ENCODE peak calls at places on chromosome 14, in five cellular contexts. One of them, this sample, is unnamed.
A peak's percentile ranks its signal among the peaks of the same experiment; 100 is the strongest.

GRCh38 chr14:24079521-24080141 is 8.3 kb downstream of the CPNE6 start:
- DNase-seq in lung: no peak
- DNase-seq in heart right ventricle: no peak
- DNase-seq in body of pancreas: no peak
- DNase-seq in OCI-LY7: no peak
- DNase-seq in this sample: no peak

GRCh38 chr14:29529418-29529817 is 398.2 kb downstream of the PRKD1 start:
- DNase-seq in lung: no peak
- DNase-seq in heart right ventricle: no peak
- DNase-seq in body of pancreas: no peak
- DNase-seq in OCI-LY7: no peak
- DNase-seq in this sample: peak; percentile 28

GRCh38 chr14:47763188-47763854 is 87.9 kb upstream of the MDGA2 start:
- DNase-seq in lung: no peak
- DNase-seq in heart right ventricle: no peak
- DNase-seq in body of pancreas: no peak
- DNase-seq in OCI-LY7: no peak
- DNase-seq in this sample: no peak

GRCh38 chr14:101599234-101599885 is 38.1 kb downstream of the DIO3 start:
- DNase-seq in lung: no peak
- DNase-seq in heart right ventricle: no peak
- DNase-seq in body of pancreas: no peak
- DNase-seq in OCI-LY7: no peak
- DNase-seq in this sample: no peak

GRCh38 chr14:99145307-99145706 is 126.7 kb downstream of the BCL11B start:
- DNase-seq in lung: no peak
- DNase-seq in heart right ventricle: no peak
- DNase-seq in body of pancreas: no peak
- DNase-seq in OCI-LY7: no peak
- DNase-seq in this sample: no peak

GRCh38 chr14:93906341-93907329 is 20.5 kb upstream of the FAM181A start:
- DNase-seq in lung: peak; percentile 68
- DNase-seq in heart right ventricle: no peak
- DNase-seq in body of pancreas: peak; percentile 60
- DNase-seq in OCI-LY7: peak; percentile 72
- DNase-seq in this sample: peak; percentile 37

GRCh38 chr14:64997108-64997794 is 10.6 kb downstream of the FNTB start:
- DNase-seq in lung: no peak
- DNase-seq in heart right ventricle: no peak
- DNase-seq in body of pancreas: no peak
- DNase-seq in OCI-LY7: no peak
- DNase-seq in this sample: peak; percentile 29

GRCh38 chr14:61222388-61222787 is 58.8 kb downstream of the TMEM30B start:
- DNase-seq in lung: no peak
- DNase-seq in heart right ventricle: no peak
- DNase-seq in body of pancreas: no peak
- DNase-seq in OCI-LY7: no peak
- DNase-seq in this sample: peak; percentile 64

GRCh38 chr14:58068306-58068705 is 83.7 kb downstream of the ARMH4 start:
- DNase-seq in lung: no peak
- DNase-seq in heart right ventricle: no peak
- DNase-seq in body of pancreas: no peak
- DNase-seq in OCI-LY7: no peak
- DNase-seq in this sample: no peak

GRCh38 chr14:91149462-91149861 is 35.6 kb downstream of the DGLUCY start:
- DNase-seq in lung: peak; percentile 69
- DNase-seq in heart right ventricle: peak; percentile 63
- DNase-seq in body of pancreas: peak; percentile 80
- DNase-seq in OCI-LY7: no peak
- DNase-seq in this sample: peak; percentile 100

GRCh38 chr14:101029668-101030290 is 126.3 kb upstream of the RTL1 start:
- DNase-seq in lung: no peak
- DNase-seq in heart right ventricle: no peak
- DNase-seq in body of pancreas: peak; percentile 11
- DNase-seq in OCI-LY7: no peak
- DNase-seq in this sample: no peak

GRCh38 chr14:38405851-38406630 is 150.1 kb upstream of the CLEC14A start:
- DNase-seq in lung: no peak
- DNase-seq in heart right ventricle: no peak
- DNase-seq in body of pancreas: no peak
- DNase-seq in OCI-LY7: no peak
- DNase-seq in this sample: peak; percentile 49

DNA sequence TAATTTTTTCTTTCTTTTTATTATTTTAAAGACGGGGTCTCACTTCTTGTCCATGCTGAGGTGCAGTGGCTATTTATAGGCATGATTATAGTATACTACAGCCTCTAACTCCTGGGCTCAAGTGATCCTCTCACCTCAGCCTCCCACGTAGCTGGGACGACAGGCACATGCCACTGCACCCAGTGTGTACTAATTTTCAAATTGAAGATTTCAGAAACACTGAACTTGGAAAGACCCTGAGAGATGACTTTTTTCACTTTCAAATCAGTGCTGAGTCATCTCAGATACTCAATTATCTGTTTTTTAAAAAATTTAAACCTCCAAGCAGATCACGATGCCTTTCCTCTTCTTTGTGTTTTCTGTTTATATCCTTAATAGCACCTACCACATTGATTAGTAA is 53.7 kb upstream of the COCH start:
- DNase-seq in lung: no peak
- DNase-seq in heart right ventricle: no peak
- DNase-seq in body of pancreas: no peak
- DNase-seq in OCI-LY7: no peak
- DNase-seq in this sample: no peak
- H3K4me3 ChIP-seq in lung: no peak overlapping the region
- H3K4me3 ChIP-seq in heart right ventricle: no peak overlapping the region
- H3K4me3 ChIP-seq in body of pancreas: no peak overlapping the region
- H3K4me3 ChIP-seq in OCI-LY7: no peak overlapping the region
- H3K4me3 ChIP-seq in this sample: no peak overlapping the region

DNA sequence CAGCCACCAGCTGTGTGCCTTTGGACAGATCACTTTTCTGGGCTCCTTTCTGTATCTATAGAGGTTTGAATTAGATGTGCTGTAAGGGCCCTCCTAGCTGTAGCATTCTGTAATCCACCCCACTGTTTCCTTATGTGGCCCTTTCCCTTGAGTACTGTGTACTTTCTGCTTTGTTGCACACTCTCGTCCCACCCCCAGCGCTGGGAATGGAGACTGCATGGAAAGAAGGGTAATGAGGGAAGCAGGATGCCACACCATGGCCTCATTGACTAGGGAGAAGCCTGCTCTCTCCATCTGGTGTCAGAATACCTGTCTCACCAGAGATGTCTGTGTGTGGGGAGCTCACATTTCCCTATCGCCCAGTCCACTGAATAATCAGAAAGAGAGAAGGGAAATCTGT is 13.6 kb upstream of the GALNT16 start:
- DNase-seq in lung: no peak
- DNase-seq in heart right ventricle: no peak
- DNase-seq in body of pancreas: no peak
- DNase-seq in OCI-LY7: no peak
- DNase-seq in this sample: no peak
- TF ChIP-seq CTCF in lung: no peak
- TF ChIP-seq CTCF in heart right ventricle: no peak
- TF ChIP-seq CTCF in body of pancreas: no peak
- TF ChIP-seq CTCF in OCI-LY7: no peak
- TF ChIP-seq CTCF in this sample: no peak

GRCh38 chr14:88792572-88793258 is at the start of gene EML5:
- DNase-seq in lung: peak; percentile 88
- DNase-seq in heart right ventricle: peak; percentile 68
- DNase-seq in body of pancreas: peak; percentile 90
- DNase-seq in OCI-LY7: peak; percentile 87
- DNase-seq in this sample: peak; percentile 36

GRCh38 chr14:88791629-88792571 is 853 bp downstream of the EML5 start:
- DNase-seq in lung: peak; percentile 29
- DNase-seq in heart right ventricle: no peak
- DNase-seq in body of pancreas: peak; percentile 21
- DNase-seq in OCI-LY7: peak; percentile 9
- DNase-seq in this sample: no peak

GRCh38 chr14:88793259-88793625 is 489 bp upstream of the EML5 start:
- DNase-seq in lung: no peak
- DNase-seq in heart right ventricle: no peak
- DNase-seq in body of pancreas: no peak
- DNase-seq in OCI-LY7: no peak
- DNase-seq in this sample: no peak

GRCh38 chr14:88790501-88791251 is 2.1 kb downstream of the EML5 start:
- DNase-seq in lung: no peak
- DNase-seq in heart right ventricle: no peak
- DNase-seq in body of pancreas: no peak
- DNase-seq in OCI-LY7: no peak
- DNase-seq in this sample: no peak

GRCh38 chr14:88791252-88791621 is 1.5 kb downstream of the EML5 start:
- DNase-seq in lung: no peak
- DNase-seq in heart right ventricle: no peak
- DNase-seq in body of pancreas: no peak
- DNase-seq in OCI-LY7: no peak
- DNase-seq in this sample: no peak
- H3K4me3 ChIP-seq in lung: no peak overlapping the region
- H3K4me3 ChIP-seq in heart right ventricle: no peak overlapping the region
- H3K4me3 ChIP-seq in body of pancreas: no peak overlapping the region
- H3K4me3 ChIP-seq in OCI-LY7: peak overlapping the region; percentile 74
- H3K4me3 ChIP-seq in this sample: no peak overlapping the region

GRCh38 chr14:48914382-48914781 is 671.8 kb downstream of the RPS29 start:
- DNase-seq in lung: no peak
- DNase-seq in heart right ventricle: no peak
- DNase-seq in body of pancreas: no peak
- DNase-seq in OCI-LY7: no peak
- DNase-seq in this sample: no peak

GRCh38 chr14:48914921-48915320 is 671.3 kb downstream of the RPS29 start:
- DNase-seq in lung: no peak
- DNase-seq in heart right ventricle: no peak
- DNase-seq in body of pancreas: no peak
- DNase-seq in OCI-LY7: no peak
- DNase-seq in this sample: no peak
- TF ChIP-seq CTCF in lung: no peak
- TF ChIP-seq CTCF in heart right ventricle: no peak
- TF ChIP-seq CTCF in body of pancreas: no peak
- TF ChIP-seq CTCF in OCI-LY7: no peak
- TF ChIP-seq CTCF in this sample: no peak

DNA sequence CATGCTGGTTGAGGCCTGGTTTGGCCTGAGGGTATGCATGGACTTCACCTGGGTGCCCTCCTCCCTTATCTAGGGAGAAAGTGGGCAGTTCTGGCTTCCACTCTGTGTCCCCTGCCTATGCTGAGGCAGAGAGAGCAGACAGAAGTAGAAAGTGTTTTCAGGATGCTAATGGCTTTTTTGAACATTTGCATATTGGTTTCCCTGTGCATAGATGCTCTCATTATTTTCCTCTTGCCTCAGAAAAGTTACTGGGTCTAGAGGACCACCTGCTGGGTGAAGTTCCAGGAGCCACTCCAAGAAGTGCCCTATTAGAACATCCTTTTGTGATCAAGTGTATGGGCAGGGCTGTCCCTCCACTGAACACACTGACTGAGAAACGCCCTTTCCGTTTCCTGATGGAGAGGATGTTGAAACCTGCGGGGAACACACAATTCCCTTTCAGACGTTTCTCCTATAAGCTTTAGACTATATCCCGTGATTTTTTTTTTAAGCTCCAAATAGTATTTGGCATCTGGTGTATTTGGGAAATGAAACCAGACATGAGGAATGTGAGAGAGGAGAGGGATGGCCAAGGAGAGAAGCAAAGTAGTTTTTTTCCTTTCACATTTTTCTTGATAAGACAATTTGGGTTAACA is 66.6 kb downstream of the DAAM1 start:
- DNase-seq in lung: no peak
- DNase-seq in heart right ventricle: peak; percentile 58
- DNase-seq in body of pancreas: no peak
- DNase-seq in OCI-LY7: no peak
- DNase-seq in this sample: peak; percentile 50
- H3K4me3 ChIP-seq in lung: no peak overlapping the region
- H3K4me3 ChIP-seq in heart right ventricle: no peak overlapping the region
- H3K4me3 ChIP-seq in body of pancreas: no peak overlapping the region
- H3K4me3 ChIP-seq in OCI-LY7: no peak overlapping the region
- H3K4me3 ChIP-seq in this sample: no peak overlapping the region

DNA sequence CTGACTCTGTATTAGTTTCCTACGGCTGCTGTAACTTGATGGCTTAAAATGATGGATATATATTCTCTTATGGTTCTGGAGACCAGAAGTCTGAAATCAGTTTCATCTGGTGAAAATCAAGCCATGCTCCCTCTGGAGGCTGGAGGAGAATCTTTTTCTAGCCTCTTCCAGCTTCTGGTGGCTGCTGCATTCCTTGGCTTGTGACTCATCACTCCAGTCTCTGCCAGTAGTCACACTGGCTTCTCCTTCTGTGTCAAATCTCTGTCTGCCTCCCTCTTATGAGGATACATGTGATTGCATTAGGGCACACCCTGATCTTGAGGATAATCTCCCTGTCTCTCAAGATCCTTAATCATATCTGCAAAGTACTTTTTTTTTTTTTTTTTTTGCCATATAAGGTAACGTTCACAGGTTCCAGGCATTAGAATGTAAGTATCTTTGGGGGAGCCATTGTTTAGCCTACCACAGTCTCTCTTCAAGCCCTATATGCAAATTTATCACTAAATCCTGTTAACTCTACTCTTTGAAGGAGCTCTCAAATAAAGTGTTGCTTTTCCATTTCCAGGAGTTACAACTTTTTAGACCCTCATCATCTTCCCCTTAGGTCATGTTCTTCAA is 17.8 kb downstream of the DNAL1 start:
- DNase-seq in lung: no peak
- DNase-seq in heart right ventricle: no peak
- DNase-seq in body of pancreas: peak; percentile 12
- DNase-seq in OCI-LY7: no peak
- DNase-seq in this sample: peak; percentile 95
- TF ChIP-seq CTCF in lung: no peak
- TF ChIP-seq CTCF in heart right ventricle: no peak
- TF ChIP-seq CTCF in body of pancreas: no peak
- TF ChIP-seq CTCF in OCI-LY7: peak; percentile 12
- TF ChIP-seq CTCF in this sample: peak; percentile 80

GRCh38 chr14:69726761-69727511 is 40.0 kb upstream of the SRSF5 start:
- DNase-seq in lung: peak; percentile 85
- DNase-seq in heart right ventricle: peak; percentile 83
- DNase-seq in body of pancreas: peak; percentile 77
- DNase-seq in OCI-LY7: peak; percentile 78
- DNase-seq in this sample: peak; percentile 60
- H3K4me3 ChIP-seq in lung: no peak overlapping the region
- H3K4me3 ChIP-seq in heart right ventricle: peak overlapping the region; percentile 54
- H3K4me3 ChIP-seq in body of pancreas: peak overlapping the region; percentile 10
- H3K4me3 ChIP-seq in OCI-LY7: peak overlapping the region; percentile 51
- H3K4me3 ChIP-seq in this sample: peak overlapping the region; percentile 35

GRCh38 chr14:89015016-89015415 is 190.6 kb downstream of the TTC8 start:
- DNase-seq in lung: no peak
- DNase-seq in heart right ventricle: no peak
- DNase-seq in body of pancreas: no peak
- DNase-seq in OCI-LY7: no peak
- DNase-seq in this sample: peak; percentile 37
- TF ChIP-seq CTCF in lung: no peak
- TF ChIP-seq CTCF in heart right ventricle: no peak
- TF ChIP-seq CTCF in body of pancreas: no peak
- TF ChIP-seq CTCF in OCI-LY7: no peak
- TF ChIP-seq CTCF in this sample: peak; percentile 39

DNA sequence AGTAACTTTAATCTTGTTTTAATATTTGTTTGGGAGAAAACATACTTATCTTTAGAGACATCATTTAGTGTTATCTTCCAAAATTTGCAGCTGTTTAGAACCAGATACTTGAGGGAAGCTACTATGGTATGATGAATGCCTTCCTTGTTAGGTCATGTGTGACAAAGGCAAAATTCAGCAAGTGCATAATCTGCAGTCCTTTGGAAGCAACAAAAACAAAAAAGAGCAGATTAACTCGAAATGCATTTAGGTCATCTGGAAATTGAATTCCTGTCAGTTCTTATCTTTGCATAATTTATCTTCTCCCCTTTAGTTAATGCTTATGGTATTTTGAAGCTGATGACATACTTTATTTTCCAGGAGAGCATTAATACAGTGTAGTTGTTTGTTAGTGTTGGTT is 3.5 kb downstream of the FBXO34 start:
- DNase-seq in lung: no peak
- DNase-seq in heart right ventricle: no peak
- DNase-seq in body of pancreas: no peak
- DNase-seq in OCI-LY7: no peak
- DNase-seq in this sample: peak; percentile 54
- H3K4me3 ChIP-seq in lung: no peak overlapping the region
- H3K4me3 ChIP-seq in heart right ventricle: no peak overlapping the region
- H3K4me3 ChIP-seq in body of pancreas: no peak overlapping the region
- H3K4me3 ChIP-seq in OCI-LY7: no peak overlapping the region
- H3K4me3 ChIP-seq in this sample: no peak overlapping the region